ENCODE peak calls at places on chromosomes 5 and 9, in six cellular contexts. C is activated B cell treated with CpG ODN at 0.5 μM for 24 hours; E is cardiac muscle cell; V is CD8-positive, alpha-beta T cell; F is A549; I is GM13977. S is an unnamed sample.

GRCh38 chr5:77309140-77309539 is 98.7 kb downstream of the PDE8B start:
- DNase-seq in I (no peak), C (no peak), E (no peak), F (no peak), V (no peak), S (no peak)

GRCh38 chr5:16617272-16617973 is 626 bp upstream of the RETREG1 start:
- DNase-seq in I (no peak), V (peak), E (no peak), C (no peak), F (no peak), S (no peak)

GRCh38 chr5:150497274-150497988 is 10.5 kb upstream of the NDST1 start:
- DNase-seq in C (no peak), V (no peak), I (no peak), E (peak), F (peak), S (no peak)

GRCh38 chr5:157217289-157218024 is 36.8 kb downstream of the ITK start:
- DNase-seq in I (no peak), E (no peak), C (no peak), V (peak), F (no peak), S (no peak)

GRCh38 chr9:134321571-134321930 is 4.7 kb upstream of the RXRA start:
- DNase-seq in F (no peak), C (no peak), I (no peak), V (no peak), E (no peak), S (no peak)

GRCh38 chr9:117696141-117696540 is 8.1 kb upstream of the TLR4 start:
- DNase-seq in V (no peak), F (no peak), E (no peak), I (no peak), C (no peak), S (no peak)

GRCh38 chr5:75054110-75054930 is 2.0 kb upstream of the GCNT4 start:
- DNase-seq in C (no peak), F (no peak), I (no peak), E (peak), V (no peak), S (peak)

GRCh38 chr5:40991168-40991980 is 79.8 kb downstream of the MROH2B start:
- DNase-seq in V (no peak), I (no peak), C (no peak), F (no peak), E (peak), S (no peak)

GRCh38 chr9:16622541-16622940 is 247.9 kb downstream of the BNC2 start:
- DNase-seq in V (no peak), I (no peak), E (no peak), F (no peak), C (no peak), S (no peak)

GRCh38 chr5:118889165-118889564 is 99.2 kb downstream of the DTWD2 start:
- DNase-seq in I (no peak), E (no peak), V (no peak), C (no peak), F (no peak), S (no peak)

GRCh38 chr5:138226917-138227316 is 13.8 kb upstream of the CDC23 start:
- DNase-seq in F (no peak), I (no peak), E (no peak), V (no peak), C (no peak), S (no peak)

GRCh38 chr9:93126151-93126781 is 7.8 kb downstream of the NINJ1 start:
- DNase-seq in F (no peak), V (no peak), E (no peak), C (peak), I (no peak), S (no peak)

GRCh38 chr5:20572560-20572959 is 584.6 kb upstream of the CDH18 start:
- DNase-seq in V (no peak), F (peak), I (no peak), E (peak), C (no peak), S (no peak)

GRCh38 chr9:137429974-137430722 is 7.0 kb downstream of the NOXA1 start:
- DNase-seq in I (peak), F (no peak), E (no peak), V (no peak), C (peak), S (no peak)

GRCh38 chr9:81266674-81267073 is 422.7 kb downstream of the TLE1 start:
- DNase-seq in C (no peak), V (no peak), F (no peak), I (no peak), E (peak), S (no peak)

GRCh38 chr5:29230526-29231050 is 1962.9 kb upstream of the CDH6 start:
- DNase-seq in V (no peak), F (no peak), I (no peak), E (no peak), C (no peak), S (no peak)

GRCh38 chr9:131724678-131725077 is 15.2 kb downstream of the RAPGEF1 start:
- DNase-seq in V (no peak), C (no peak), E (no peak), I (no peak), F (no peak), S (no peak)

GRCh38 chr9:2087500-2088313 is 72.6 kb downstream of the SMARCA2 start:
- DNase-seq in F (peak), V (no peak), I (peak), E (peak), C (no peak), S (no peak)

GRCh38 chr9:107982735-107983134 is 493.2 kb upstream of the KLF4 start:
- DNase-seq in V (no peak), I (no peak), F (no peak), E (no peak), C (no peak), S (no peak)

GRCh38 chr5:6712136-6712581 is 1.1 kb upstream of the TENT4A start:
- DNase-seq in C (peak), E (peak), V (peak), F (peak), I (no peak), S (peak)

GRCh38 chr5:180787025-180787424 is 15.6 kb downstream of the MGAT1 start:
- DNase-seq in V (no peak), E (no peak), C (no peak), F (no peak), I (no peak), S (peak)

GRCh38 chr9:108272350-108272899 is 583.4 kb downstream of the ACTL7B start:
- DNase-seq in E (peak), I (no peak), C (no peak), F (peak), V (no peak), S (peak)

GRCh38 chr5:167639761-167640160 is 651.7 kb upstream of the WWC1 start:
- DNase-seq in I (no peak), C (no peak), V (no peak), F (no peak), E (no peak), S (no peak)

GRCh38 chr5:6582507-6583048 is 50.3 kb downstream of the NSUN2 start:
- DNase-seq in E (no peak), V (no peak), F (no peak), I (no peak), C (no peak), S (no peak)

GRCh38 chr9:19161257-19162025 is 34.1 kb upstream of the PLIN2 start:
- DNase-seq in F (peak), C (no peak), I (peak), V (peak), E (peak), S (no peak)

GRCh38 chr5:4862500-4862899 is 277.6 kb upstream of the ADAMTS16 start:
- DNase-seq in V (no peak), E (peak), C (no peak), F (peak), I (peak), S (no peak)

GRCh38 chr5:165139730-165140129 is 1634.3 kb downstream of the MAT2B start:
- DNase-seq in I (no peak), V (no peak), C (no peak), E (no peak), F (no peak), S (no peak)

GRCh38 chr5:93079046-93079445 is 502.0 kb downstream of the NR2F1-AS1 start:
- DNase-seq in C (no peak), V (no peak), F (no peak), I (no peak), E (no peak), S (no peak)

GRCh38 chr5:67808340-67808739 is 407.2 kb upstream of the PIK3R1 start:
- DNase-seq in E (no peak), I (no peak), C (no peak), V (no peak), F (no peak), S (no peak)

GRCh38 chr5:77355074-77355473 is 137.0 kb downstream of the WDR41 start:
- DNase-seq in V (no peak), F (no peak), E (no peak), C (no peak), I (no peak), S (no peak)

GRCh38 chr5:170228756-170229459 is 3.9 kb upstream of the C5orf58 start:
- DNase-seq in F (no peak), C (no peak), V (no peak), E (no peak), I (no peak), S (no peak)

GRCh38 chr9:107242073-107243063 is 40.7 kb upstream of the RAD23B start:
- DNase-seq in E (no peak), V (no peak), C (no peak), F (no peak), I (no peak), S (no peak)

GRCh38 chr5:173514666-173515065 is 101.8 kb downstream of the BOD1 start:
- DNase-seq in F (no peak), I (no peak), V (no peak), C (no peak), E (no peak), S (no peak)

GRCh38 chr9:33082135-33082534 is 5.7 kb upstream of the SMU1 start:
- DNase-seq in F (no peak), V (peak), I (no peak), C (no peak), E (no peak), S (no peak)

GRCh38 chr9:116979461-116979860 is 292.4 kb downstream of the TRIM32 start:
- DNase-seq in V (no peak), E (no peak), I (no peak), F (peak), C (no peak), S (no peak)

GRCh38 chr5:956941-957729 is 51.5 kb upstream of the NKD2 start:
- DNase-seq in V (peak), C (no peak), E (peak), F (peak), I (peak), S (peak)
- TF ChIP-seq CTCF in V (no peak), C (no peak), E (peak), F (no peak), I (peak), S (peak)

DNA sequence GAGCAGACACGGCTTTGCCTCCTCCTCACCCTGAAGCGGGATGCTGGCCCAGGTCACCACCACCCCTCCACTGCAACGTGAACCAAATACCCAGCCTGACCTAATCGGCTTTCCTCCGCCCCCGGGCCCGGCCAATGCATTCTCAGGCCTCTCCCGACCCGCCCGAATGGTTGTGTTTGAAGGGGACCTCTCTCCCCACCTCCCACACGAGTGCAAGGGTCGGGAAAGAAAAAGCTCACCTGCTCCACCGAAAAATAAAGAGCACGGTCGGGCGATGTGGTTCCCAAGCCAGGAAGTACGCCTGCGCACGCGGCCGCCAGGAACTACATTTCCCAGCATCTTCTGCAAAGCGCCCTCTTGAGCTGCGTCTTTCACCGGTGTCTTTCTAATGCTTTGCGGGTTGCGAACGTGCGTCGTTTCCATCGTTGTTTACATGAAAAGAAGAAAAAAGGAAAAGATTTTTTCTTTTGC is at the start of gene ZNF883:
- DNase-seq in E (peak), I (no peak), F (peak), C (no peak), V (peak), S (peak)
- TF ChIP-seq CTCF in E (peak), I (no peak), F (no peak), C (no peak), V (no peak), S (no peak)

GRCh38 chr5:141002667-141002965 is 36.3 kb downstream of the PCDHAC2 start:
- DNase-seq in C (no peak), E (no peak), I (no peak), V (no peak), F (no peak), S (no peak)
- TF ChIP-seq CTCF in C (no peak), E (no peak), I (no peak), V (no peak), F (no peak), S (no peak)

GRCh38 chr5:171750316-171750788 is 35.3 kb upstream of the SMIM23 start:
- DNase-seq in E (peak), F (peak), C (no peak), I (no peak), V (no peak), S (peak)
- TF ChIP-seq CTCF in E (no peak), F (peak), C (no peak), I (peak), V (no peak), S (no peak)

GRCh38 chr5:45684118-45684517 is 12.1 kb downstream of the HCN1 start:
- DNase-seq in C (no peak), I (no peak), E (no peak), F (no peak), V (no peak), S (no peak)
- TF ChIP-seq CTCF in C (no peak), I (no peak), E (no peak), F (no peak), V (no peak), S (no peak)

DNA sequence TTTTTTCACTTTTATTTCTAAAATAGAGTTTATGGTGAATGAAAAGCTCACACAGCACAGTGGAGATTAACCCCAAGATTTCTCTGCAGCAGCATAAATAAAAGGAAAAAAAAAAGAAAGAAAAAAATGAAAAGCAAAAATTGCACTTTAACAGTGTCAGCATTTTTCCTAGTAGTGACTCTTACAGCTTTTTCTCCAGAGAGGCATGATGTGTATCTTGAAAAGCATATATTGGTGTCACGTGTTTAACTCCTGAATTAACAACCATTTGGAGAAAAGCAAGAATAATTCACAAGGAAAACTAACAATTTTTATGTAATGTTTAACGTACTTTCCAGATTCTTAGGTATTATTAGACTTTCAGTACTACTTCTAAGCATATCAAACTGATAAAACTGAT is 67.9 kb downstream of the ADGRV1 start:
- DNase-seq in C (no peak), I (no peak), V (no peak), F (no peak), E (no peak), S (no peak)
- TF ChIP-seq CTCF in C (no peak), I (no peak), V (no peak), F (no peak), E (no peak), S (no peak)